ENCODE peak calls at places on chromosomes 1 and 21, in nine cellular contexts. Q is fibroblast of mammary gland, V is K562, G is progenitor cell of endocrine pancreas, A is adrenal gland, J is A673, Y is GM20000, K is cardiac muscle cell, N is esophagus squamous epithelium. T is an unnamed sample.
A peak's percentile ranks its signal among the peaks of the same experiment; 100 is the strongest.

GRCh38 chr1:96971849-96972602 is 250.4 kb downstream of the PTBP2 start:
- DNase-seq in Q (no peak), V (no peak), G (no peak), A (no peak), J (no peak), Y (no peak), K (no peak), N (no peak), T (no peak)

GRCh38 chr1:113783254-113784103 is 24.2 kb upstream of the PHTF1 start:
- DNase-seq in Q (peak; percentile 60), V (peak; percentile 49), G (no peak), A (peak; percentile 71), J (peak; percentile 67), Y (peak; percentile 18), K (no peak), N (no peak), T (peak; percentile 63)

GRCh38 chr1:29470087-29470787 is 233.9 kb downstream of the PTPRU start:
- DNase-seq in Q (no peak), V (no peak), G (no peak), A (peak; percentile 78), J (no peak), Y (no peak), K (no peak), N (no peak), T (no peak)

GRCh38 chr1:11462224-11462923 is 16.6 kb upstream of the DISP3 start:
- DNase-seq in Q (no peak), V (no peak), G (no peak), A (no peak), J (no peak), Y (no peak), K (no peak), N (no peak), T (no peak)

GRCh38 chr1:182056596-182057366 is 4.7 kb downstream of the ZNF648 start:
- DNase-seq in Q (no peak), V (no peak), G (no peak), A (no peak), J (no peak), Y (no peak), K (no peak), N (no peak), T (no peak)

GRCh38 chr1:44068442-44068861 is 37.2 kb upstream of the SLC6A9 start:
- DNase-seq in Q (no peak), V (no peak), G (no peak), A (peak; percentile 75), J (no peak), Y (peak; percentile 34), K (peak; percentile 12), N (no peak), T (no peak)

GRCh38 chr21:42644223-42645208 is 8.9 kb upstream of the PDE9A start:
- DNase-seq in Q (peak; percentile 87), V (no peak), G (no peak), A (no peak), J (no peak), Y (no peak), K (no peak), N (no peak), T (no peak)

GRCh38 chr1:42533101-42533863 is 70.2 kb downstream of the CCDC30 start:
- DNase-seq in Q (no peak), V (no peak), G (no peak), A (no peak), J (no peak), Y (no peak), K (no peak), N (no peak), T (no peak)

GRCh38 chr1:234957330-234958065 is 171.1 kb downstream of the TOMM20 start:
- DNase-seq in Q (peak; percentile 96), V (peak; percentile 91), G (peak; percentile 39), A (peak; percentile 72), J (no peak), Y (no peak), K (no peak), N (no peak), T (no peak)

GRCh38 chr1:234956821-234957329 is 171.8 kb downstream of the TOMM20 start:
- DNase-seq in Q (no peak), V (peak; percentile 68), G (no peak), A (peak; percentile 61), J (no peak), Y (no peak), K (no peak), N (no peak), T (no peak)

GRCh38 chr1:234953655-234954420 is 174.8 kb downstream of the TOMM20 start:
- DNase-seq in Q (no peak), V (no peak), G (no peak), A (peak; percentile 24), J (no peak), Y (peak; percentile 39), K (no peak), N (no peak), T (no peak)

GRCh38 chr1:234954613-234955012 is 174.0 kb downstream of the TOMM20 start:
- DNase-seq in Q (no peak), V (no peak), G (no peak), A (peak; percentile 50), J (no peak), Y (no peak), K (no peak), N (no peak), T (no peak)

DNA sequence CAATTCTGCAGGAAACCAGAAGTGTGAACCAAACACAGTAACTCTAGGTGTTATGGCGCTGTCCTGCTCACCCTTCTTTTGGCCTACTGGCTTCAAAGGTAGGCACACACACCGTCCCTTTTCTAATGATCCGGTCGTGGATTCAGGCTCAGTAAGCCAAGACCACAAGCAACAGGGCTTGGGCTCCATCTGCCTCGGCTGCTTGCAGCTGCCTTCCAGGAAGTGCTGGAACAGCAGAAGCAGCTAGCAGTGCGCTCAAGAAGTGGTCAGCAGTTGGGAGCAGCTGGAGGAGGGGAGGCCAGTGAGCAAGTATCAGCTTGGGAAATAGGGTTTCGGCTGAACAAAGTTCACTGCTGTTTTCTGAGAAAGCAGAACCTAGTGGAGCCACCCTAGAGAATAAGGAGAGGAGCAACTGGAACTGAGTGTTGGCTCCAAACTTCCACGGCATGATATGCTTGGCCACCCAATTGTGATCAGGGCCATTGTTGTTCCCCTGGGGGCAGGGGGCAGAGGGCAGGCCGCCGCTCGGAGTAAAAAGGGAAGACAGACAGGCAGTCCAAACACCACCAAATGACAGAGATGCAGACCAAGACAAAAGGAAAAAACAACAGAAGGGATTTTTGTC is 173.4 kb downstream of the TOMM20 start:
- DNase-seq in Q (peak; percentile 81), V (peak; percentile 37), G (no peak), A (peak; percentile 79), J (no peak), Y (no peak), K (no peak), N (no peak), T (no peak)
- TF ChIP-seq CTCF in Q (no peak), V (no peak), G (no peak), A (no peak), J (no peak), Y (no peak), K (no peak), N (no peak), T (no peak)

DNA sequence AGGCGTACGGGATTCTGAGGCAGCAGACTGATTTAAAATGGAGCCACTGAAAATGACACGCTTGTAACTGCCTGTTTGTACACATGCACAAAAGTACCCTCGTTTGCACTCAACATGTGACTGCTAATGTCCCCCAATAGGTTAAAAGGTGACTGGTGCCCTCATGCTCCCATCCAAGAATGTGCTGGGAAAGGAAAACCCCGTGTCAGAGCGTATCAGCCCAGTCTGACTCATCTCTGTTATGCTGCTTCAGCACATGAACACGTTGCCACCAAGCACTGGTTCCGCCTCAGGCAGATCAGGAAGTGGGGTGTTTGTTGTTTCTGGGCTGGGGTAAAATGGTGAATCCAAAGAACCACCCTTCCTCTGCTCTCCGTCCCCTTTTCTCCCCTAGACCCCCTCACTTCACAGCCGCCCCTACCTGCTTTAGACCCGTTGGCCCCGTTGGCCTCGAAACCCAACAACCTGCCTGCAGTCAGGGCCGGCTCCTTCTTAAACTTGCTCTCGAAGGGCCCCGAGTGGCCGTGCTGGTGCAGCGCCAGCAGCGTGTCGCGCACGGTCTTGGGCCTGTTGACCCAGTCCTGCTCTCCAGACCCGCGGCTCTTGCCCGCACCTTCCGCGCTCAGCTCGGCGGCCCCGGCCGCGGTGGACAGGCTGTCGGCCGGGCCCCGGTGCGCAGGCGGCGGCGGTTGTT is 1.8 kb downstream of the IRF2BP2 start:
- DNase-seq in Q (peak; percentile 96), V (peak; percentile 83), G (peak; percentile 30), A (peak; percentile 95), J (peak; percentile 65), Y (peak; percentile 78), K (peak; percentile 70), N (peak; percentile 65), T (peak; percentile 88)
- TF ChIP-seq CTCF in Q (no peak), V (peak; percentile 29), G (peak; percentile 8), A (peak; percentile 26), J (no peak), Y (no peak), K (no peak), N (peak; percentile 17), T (no peak)

DNA sequence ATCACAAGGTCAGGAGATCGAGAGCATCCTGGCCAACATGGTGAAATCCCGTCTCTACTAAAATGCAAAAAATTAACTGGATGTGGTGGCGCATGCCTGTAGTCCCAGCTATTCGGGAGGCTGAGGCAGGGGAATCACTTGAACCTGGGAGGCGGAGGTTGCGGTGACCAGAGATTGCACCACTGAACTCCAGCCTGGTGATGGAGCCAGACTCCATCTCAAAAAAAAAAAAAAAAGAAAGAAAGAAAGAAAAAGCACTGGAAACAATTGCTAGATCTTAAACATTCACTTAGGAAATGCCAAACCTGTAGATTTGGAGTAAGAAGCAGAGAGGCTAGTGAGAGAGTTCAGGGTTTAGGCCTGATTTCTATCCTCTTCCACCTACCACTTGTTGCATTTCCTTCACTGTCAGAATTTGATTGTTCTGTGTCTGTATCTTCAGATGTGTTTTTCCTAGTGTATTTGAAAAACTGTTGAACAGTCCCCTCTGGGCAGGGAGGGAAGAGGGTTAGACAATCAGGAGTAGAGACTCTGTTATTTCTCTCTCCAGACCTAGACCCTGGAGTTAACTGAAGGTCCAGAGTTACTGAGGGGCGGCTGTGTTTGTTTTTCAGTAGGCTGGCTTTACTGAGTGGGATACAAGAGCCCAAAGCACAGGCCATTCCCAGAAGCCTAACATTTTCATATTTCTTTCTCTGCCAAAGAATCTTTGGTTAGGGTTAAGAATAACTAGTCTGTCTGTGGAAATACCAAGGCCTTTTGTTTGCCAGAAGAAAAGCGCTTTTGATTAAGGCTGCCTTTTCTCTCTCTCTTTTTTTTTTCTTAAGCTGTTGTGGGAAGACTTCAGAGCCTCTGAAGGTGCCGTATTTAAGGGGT is 31.1 kb upstream of the MACF1 start:
- DNase-seq in Q (no peak), V (no peak), G (no peak), A (no peak), J (no peak), Y (no peak), K (no peak), N (no peak), T (no peak)
- TF ChIP-seq CTCF in Q (no peak), V (peak; percentile 12), G (no peak), A (no peak), J (no peak), Y (no peak), K (no peak), N (no peak), T (no peak)

GRCh38 chr1:86692636-86693035 is 11.7 kb upstream of the SH3GLB1 start:
- DNase-seq in Q (no peak), V (no peak), G (no peak), A (no peak), J (no peak), Y (no peak), K (no peak), N (no peak), T (no peak)

DNA sequence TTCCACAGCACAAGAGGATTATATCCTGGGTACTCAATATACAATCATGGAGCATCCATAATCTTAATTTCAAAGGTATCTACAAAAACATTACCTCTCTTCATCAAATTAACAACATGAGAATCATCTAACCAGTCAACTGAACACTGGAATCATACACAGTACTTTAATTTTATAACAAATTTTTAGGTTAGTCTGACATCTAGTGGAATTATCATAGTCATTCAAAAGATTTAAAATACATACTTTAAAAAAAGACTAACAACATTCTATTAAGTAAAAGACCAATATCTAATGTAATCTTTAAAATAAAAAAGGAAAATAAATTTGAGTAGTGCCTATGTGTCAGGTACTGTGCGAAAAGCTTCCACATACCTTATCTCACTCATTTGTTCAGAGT is 16.8 kb upstream of the SH3GLB1 start:
- DNase-seq in Q (peak; percentile 31), V (no peak), G (no peak), A (no peak), J (peak; percentile 12), Y (no peak), K (no peak), N (no peak), T (no peak)
- TF ChIP-seq CTCF in Q (no peak), V (no peak), G (no peak), A (peak; percentile 22), J (no peak), Y (no peak), K (no peak), N (peak; percentile 9), T (peak; percentile 26)

T was measured in activated CD8-positive, alpha-beta T cell treated with anti-CD3 and anti-CD28 coated beads for 36 hours.